ENCODE peak calls at places on chromosomes 4 and X, in ten cellular contexts. P is H1, N is uterus, X is IMR-90, V is A549, M is body of pancreas, T is sigmoid colon, R is stomach, U is transverse colon, O is HCT116. K is an unnamed sample.
A peak's percentile ranks its signal among the peaks of the same experiment; 100 is the strongest.

GRCh38 chrX:106940068-106940467 is 19.9 kb downstream of the CLDN2 start:
- DNase-seq in P (no peak), N (no peak), X (no peak), V (no peak), M (no peak), T (no peak), R (no peak), U (no peak), O (no peak), K (no peak)

GRCh38 chrX:70134116-70134477 is 850 bp downstream of the IGBP1 start:
- DNase-seq in P (no peak), N (no peak), X (peak; percentile 34), V (no peak), M (no peak), T (no peak), R (no peak), U (peak; percentile 11), O (no peak), K (no peak)

GRCh38 chr4:12319765-12320164 is 891.1 kb upstream of the HS3ST1 start:
- DNase-seq in P (no peak), N (no peak), X (no peak), V (no peak), M (no peak), T (no peak), R (no peak), U (no peak), O (no peak), K (no peak)

GRCh38 chr4:150155391-150155790 is 77.1 kb downstream of the DCLK2 start:
- DNase-seq in P (no peak), N (no peak), X (no peak), V (no peak), M (no peak), T (no peak), R (no peak), U (no peak), O (no peak), K (no peak)

GRCh38 chrX:119501511-119502148 is 33.4 kb downstream of the SLC25A5 start:
- DNase-seq in P (no peak), N (no peak), X (no peak), V (no peak), M (no peak), T (peak; percentile 7), R (no peak), U (no peak), O (no peak), K (no peak)

GRCh38 chr4:42397256-42397634 is at the start of gene SHISA3:
- DNase-seq in P (peak; percentile 75), N (no peak), X (no peak), V (peak; percentile 4), M (no peak), T (no peak), R (no peak), U (peak; percentile 9), O (no peak), K (peak; percentile 84)

GRCh38 chr4:82825425-82825824 is 26.8 kb upstream of the SCD5 start:
- DNase-seq in P (no peak), N (no peak), X (no peak), V (no peak), M (no peak), T (no peak), R (no peak), U (no peak), O (no peak), K (no peak)

GRCh38 chr4:118226611-118227010 is 126.2 kb downstream of the PRSS12 start:
- DNase-seq in P (no peak), N (no peak), X (no peak), V (no peak), M (no peak), T (no peak), R (no peak), U (no peak), O (no peak), K (no peak)

GRCh38 chr4:14888790-14889189 is 113.5 kb upstream of the CPEB2 start:
- DNase-seq in P (no peak), N (no peak), X (no peak), V (no peak), M (no peak), T (no peak), R (no peak), U (no peak), O (no peak), K (peak; percentile 40)

GRCh38 chr4:896630-897029 is 35.5 kb downstream of the GAK start:
- DNase-seq in P (no peak), N (no peak), X (no peak), V (no peak), M (no peak), T (no peak), R (no peak), U (no peak), O (no peak), K (peak; percentile 64)

GRCh38 chr4:148116264-148116663 is 325.9 kb downstream of the NR3C2 start:
- DNase-seq in P (no peak), N (no peak), X (peak; percentile 79), V (no peak), M (no peak), T (no peak), R (no peak), U (no peak), O (no peak), K (no peak)

GRCh38 chr4:56727150-56727549 is 46.1 kb upstream of the HOPX start:
- DNase-seq in P (no peak), N (no peak), X (peak; percentile 32), V (no peak), M (no peak), T (no peak), R (no peak), U (no peak), O (no peak), K (no peak)

DNA sequence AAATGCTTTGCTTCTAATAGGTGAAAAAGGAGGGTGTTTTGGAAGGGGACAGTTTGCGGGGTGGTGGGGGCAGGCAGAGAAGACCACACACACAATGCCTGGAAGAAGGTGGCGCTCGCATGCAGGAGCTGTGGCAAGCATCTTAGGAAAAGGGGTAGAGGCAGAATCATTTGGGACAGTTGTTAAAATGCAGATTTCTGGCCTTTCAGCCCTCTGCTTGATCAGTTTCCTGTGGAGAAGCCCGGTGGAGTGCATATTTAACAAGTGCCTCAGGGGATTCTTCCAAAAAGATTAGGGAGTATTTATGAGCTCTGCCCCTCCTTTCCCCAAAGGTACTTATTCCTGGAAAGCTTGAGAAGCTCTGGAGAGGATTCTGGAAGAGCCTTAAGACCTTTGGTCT is 4.8 kb downstream of the NOCT start:
- DNase-seq in P (no peak), N (no peak), X (no peak), V (no peak), M (no peak), T (no peak), R (no peak), U (no peak), O (no peak), K (no peak)
- H3K4me3 ChIP-seq in P (peak overlapping the region; percentile 34), N (no peak overlapping the region), X (no peak overlapping the region), V (no peak overlapping the region), M (no peak overlapping the region), T (no peak overlapping the region), R (no peak overlapping the region), U (no peak overlapping the region), O (no peak overlapping the region), K (no peak overlapping the region)

DNA sequence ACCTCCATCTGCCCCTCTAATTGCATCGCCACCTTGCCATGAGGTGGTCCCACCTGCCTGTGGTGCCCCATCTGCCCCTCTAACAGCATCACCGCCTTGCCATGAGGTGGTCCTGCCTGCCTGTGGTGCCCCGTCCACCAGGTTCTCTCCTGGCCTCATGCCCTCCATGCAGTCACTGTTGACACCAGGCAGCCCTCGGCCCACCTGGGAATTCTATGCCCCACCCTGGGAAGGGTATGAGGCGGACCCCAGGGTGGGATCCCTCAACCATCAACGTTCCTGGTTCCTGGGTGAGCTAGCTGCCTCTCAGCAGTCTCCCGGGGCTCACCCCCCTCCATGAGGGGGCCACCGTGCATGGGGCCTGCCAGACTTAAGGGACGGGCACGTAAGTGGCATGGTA is 38.9 kb downstream of the ACOX3 start:
- DNase-seq in P (no peak), N (no peak), X (no peak), V (no peak), M (no peak), T (no peak), R (no peak), U (no peak), O (no peak), K (no peak)
- H3K27ac ChIP-seq in P (no peak overlapping the region), N (peak overlapping the region; percentile 54), X (no peak overlapping the region), V (no peak overlapping the region), M (no peak overlapping the region), T (peak overlapping the region; percentile 90), R (peak overlapping the region; percentile 15), U (peak overlapping the region; percentile 63), O (no peak overlapping the region), K (no peak overlapping the region)

DNA sequence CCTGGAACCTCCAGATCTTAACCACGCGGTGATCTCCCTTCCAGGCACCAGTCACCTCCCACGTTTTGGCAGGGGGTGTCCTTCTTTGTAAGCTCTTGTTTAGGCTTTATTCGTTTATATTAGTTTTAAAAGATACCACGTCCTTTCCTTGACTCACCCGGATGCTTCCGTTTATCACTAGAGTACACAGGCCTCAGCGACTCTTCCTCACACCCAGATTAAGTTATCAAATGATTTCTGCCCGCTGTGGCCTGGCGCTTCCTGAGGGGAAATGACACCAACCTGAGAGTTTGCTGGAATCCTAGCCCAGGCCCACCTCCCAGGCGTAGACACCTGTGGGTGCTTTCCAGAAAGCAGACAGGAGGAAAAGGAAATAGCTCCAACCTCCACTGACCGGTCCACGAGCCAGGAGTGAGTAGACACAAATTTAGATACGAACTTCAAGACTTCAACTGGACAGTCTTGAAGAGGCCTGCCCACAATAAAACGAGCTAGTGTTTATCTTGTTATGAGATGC is 756 bp upstream of the ADAMTS3 start:
- DNase-seq in P (no peak), N (peak; percentile 50), X (peak; percentile 17), V (no peak), M (no peak), T (no peak), R (no peak), U (no peak), O (no peak), K (no peak)
- TF ChIP-seq POLR2A in P (no peak), N (no peak), X (no peak), V (no peak), M (no peak), T (no peak), R (no peak), U (no peak), O (no peak), K (no peak)

GRCh38 chr4:68734095-68734494 is 63.6 kb upstream of the UGT2B15 start:
- DNase-seq in P (no peak), N (no peak), X (no peak), V (no peak), M (no peak), T (no peak), R (no peak), U (no peak), O (no peak), K (no peak)

GRCh38 chr4:68738036-68738435 is 67.6 kb upstream of the UGT2B15 start:
- DNase-seq in P (no peak), N (no peak), X (no peak), V (no peak), M (no peak), T (no peak), R (no peak), U (no peak), O (no peak), K (no peak)

GRCh38 chr4:68736813-68737212 is 66.4 kb upstream of the UGT2B15 start:
- DNase-seq in P (no peak), N (no peak), X (no peak), V (no peak), M (no peak), T (no peak), R (no peak), U (no peak), O (no peak), K (no peak)

GRCh38 chr4:68735106-68735505 is 64.7 kb upstream of the UGT2B15 start:
- DNase-seq in P (no peak), N (no peak), X (no peak), V (no peak), M (no peak), T (no peak), R (no peak), U (no peak), O (no peak), K (no peak)

GRCh38 chr4:68732653-68733466 is 62.4 kb upstream of the UGT2B15 start:
- DNase-seq in P (no peak), N (no peak), X (no peak), V (peak; percentile 41), M (peak; percentile 45), T (no peak), R (no peak), U (no peak), O (no peak), K (no peak)
- H3K4me3 ChIP-seq in P (no peak overlapping the region), N (no peak overlapping the region), X (no peak overlapping the region), V (no peak overlapping the region), M (no peak overlapping the region), T (no peak overlapping the region), R (no peak overlapping the region), U (no peak overlapping the region), O (no peak overlapping the region), K (no peak overlapping the region)